ENCODE peak calls at places on chromosomes 5 and 9, in seven cellular contexts. One of them, this sample, is unnamed.

GRCh38 chr9:30913331-30913730 is 1471.1 kb upstream of the ACO1 start:
- DNase-seq in GM04504: no peak
- DNase-seq in NCI-H1694: no peak
- DNase-seq in NCI-H524: peak; percentile 55
- DNase-seq in GM03348: no peak
- DNase-seq in OCI-M1: no peak
- DNase-seq in HL-60: no peak
- DNase-seq in this sample: no peak

GRCh38 chr9:4425358-4426045 is 64.8 kb upstream of the SLC1A1 start:
- DNase-seq in HL-60: no peak
- DNase-seq in GM04504: no peak
- DNase-seq in GM03348: peak; percentile 52
- DNase-seq in NCI-H524: peak; percentile 38
- DNase-seq in OCI-M1: no peak
- DNase-seq in NCI-H1694: no peak
- DNase-seq in this sample: no peak

GRCh38 chr9:93893899-93894690 is 61.1 kb downstream of the BARX1 start:
- DNase-seq in GM04504: no peak
- DNase-seq in GM03348: peak; percentile 1
- DNase-seq in NCI-H1694: no peak
- DNase-seq in HL-60: no peak
- DNase-seq in NCI-H524: no peak
- DNase-seq in OCI-M1: no peak
- DNase-seq in this sample: no peak

GRCh38 chr5:124156408-124157027 is 589.9 kb downstream of the ZNF608 start:
- DNase-seq in NCI-H524: no peak
- DNase-seq in GM04504: peak; percentile 1
- DNase-seq in NCI-H1694: no peak
- DNase-seq in GM03348: no peak
- DNase-seq in OCI-M1: no peak
- DNase-seq in HL-60: no peak
- DNase-seq in this sample: no peak

GRCh38 chr9:126510564-126510963 is 103.2 kb upstream of the LMX1B start:
- DNase-seq in NCI-H1694: no peak
- DNase-seq in OCI-M1: no peak
- DNase-seq in GM03348: no peak
- DNase-seq in HL-60: no peak
- DNase-seq in NCI-H524: no peak
- DNase-seq in GM04504: no peak
- DNase-seq in this sample: no peak

GRCh38 chr5:128591598-128592455 is 53.8 kb upstream of the FBN2 start:
- DNase-seq in OCI-M1: no peak
- DNase-seq in HL-60: no peak
- DNase-seq in GM04504: no peak
- DNase-seq in NCI-H524: peak; percentile 33
- DNase-seq in GM03348: no peak
- DNase-seq in NCI-H1694: no peak
- DNase-seq in this sample: no peak

GRCh38 chr9:135809166-135809565 is 98.2 kb downstream of the CAMSAP1 start:
- DNase-seq in OCI-M1: no peak
- DNase-seq in GM04504: peak; percentile 22
- DNase-seq in NCI-H1694: no peak
- DNase-seq in GM03348: peak; percentile 54
- DNase-seq in HL-60: no peak
- DNase-seq in NCI-H524: no peak
- DNase-seq in this sample: no peak

GRCh38 chr5:88838500-88838899 is 44.5 kb downstream of the MEF2C start:
- DNase-seq in GM03348: no peak
- DNase-seq in GM04504: no peak
- DNase-seq in NCI-H1694: no peak
- DNase-seq in NCI-H524: no peak
- DNase-seq in OCI-M1: peak; percentile 30
- DNase-seq in HL-60: no peak
- DNase-seq in this sample: no peak

GRCh38 chr9:99373912-99374311 is 151.8 kb downstream of the SEC61B start:
- DNase-seq in OCI-M1: no peak
- DNase-seq in NCI-H524: peak; percentile 77
- DNase-seq in NCI-H1694: peak; percentile 53
- DNase-seq in HL-60: no peak
- DNase-seq in GM04504: no peak
- DNase-seq in GM03348: no peak
- DNase-seq in this sample: no peak

GRCh38 chr5:154220625-154221024 is 30.1 kb downstream of the GALNT10 start:
- DNase-seq in GM04504: peak; percentile 45
- DNase-seq in GM03348: peak; percentile 68
- DNase-seq in OCI-M1: no peak
- DNase-seq in HL-60: no peak
- DNase-seq in NCI-H1694: no peak
- DNase-seq in NCI-H524: no peak
- DNase-seq in this sample: no peak

GRCh38 chr9:131575121-131575640 is 29.9 kb downstream of the PRRT1B start:
- DNase-seq in GM04504: no peak
- DNase-seq in NCI-H1694: no peak
- DNase-seq in HL-60: no peak
- DNase-seq in GM03348: no peak
- DNase-seq in NCI-H524: no peak
- DNase-seq in OCI-M1: no peak
- DNase-seq in this sample: no peak